ENCODE peak calls at places on chromosomes 11 and 22, in nine cellular contexts. J is PC-3; W is retina; O is activated CD4-positive, CD25-positive, alpha-beta regulatory T cell treated with anti-CD3 and anti-CD28 coated beads, Interleukin-2, amount 50 U/mL, for 72 hours; U is M059J; T is GM13976; M is germinal center; K is AG10803; C is skeletal muscle cell. F is an unnamed sample.

GRCh38 chr11:67644472-67645418 is 5.2 kb upstream of the TBX10 start:
- DNase-seq in J (no peak), W (no peak), O (no peak), U (no peak), T (no peak), M (peak; percentile 79), K (no peak), C (no peak), F (no peak)

GRCh38 chr22:28817919-28818859 is 17.8 kb upstream of the XBP1 start:
- DNase-seq in J (peak; percentile 19), W (no peak), O (no peak), U (no peak), T (no peak), M (no peak), K (no peak), C (no peak), F (no peak)

GRCh38 chr11:503179-503981 is 3.7 kb downstream of the RNH1 start:
- DNase-seq in J (no peak), W (no peak), O (no peak), U (no peak), T (peak; percentile 76), M (no peak), K (peak; percentile 87), C (no peak), F (no peak)

GRCh38 chr11:124429599-124429998 is 4.9 kb upstream of the OR8B4 start:
- DNase-seq in J (no peak), W (no peak), O (no peak), U (no peak), T (no peak), M (no peak), K (no peak), C (no peak), F (no peak)

GRCh38 chr11:19892876-19893275 is 180.2 kb downstream of the NAV2 start:
- DNase-seq in J (no peak), W (no peak), O (no peak), U (no peak), T (no peak), M (no peak), K (peak; percentile 53), C (no peak), F (no peak)

GRCh38 chr11:36885154-36885553 is 287.1 kb upstream of the RAG2 start:
- DNase-seq in J (no peak), W (no peak), O (no peak), U (no peak), T (no peak), M (no peak), K (no peak), C (no peak), F (no peak)

GRCh38 chr11:20172721-20173447 is 12.6 kb upstream of the DBX1 start:
- DNase-seq in J (no peak), W (no peak), O (no peak), U (no peak), T (no peak), M (no peak), K (no peak), C (no peak), F (no peak)

GRCh38 chr22:39117585-39118191 is 20.6 kb downstream of the APOBEC3H start:
- DNase-seq in J (peak; percentile 61), W (no peak), O (peak; percentile 67), U (peak; percentile 38), T (peak; percentile 73), M (peak; percentile 34), K (peak; percentile 60), C (peak; percentile 20), F (no peak)

GRCh38 chr22:39814899-39815298 is 78.7 kb downstream of the ENTHD1 start:
- DNase-seq in J (peak; percentile 35), W (no peak), O (no peak), U (peak; percentile 9), T (no peak), M (no peak), K (peak; percentile 34), C (no peak), F (no peak)

GRCh38 chr11:120326845-120327281 is 1.8 kb downstream of the TLCD5 start:
- DNase-seq in J (peak; percentile 64), W (no peak), O (no peak), U (peak; percentile 50), T (no peak), M (no peak), K (no peak), C (no peak), F (no peak)

F was measured in esophagus squamous epithelium.